ENCODE peak calls at places on chromosome 9, in four cellular contexts. R is transverse colon, B is tibial artery, D is MM.1S. M is an unnamed sample.

GRCh38 chr9:16136961-16137360 is 584.1 kb downstream of the CCDC171 start:
- DNase-seq in R (no peak), B (peak; percentile 54), D (no peak), M (no peak)

GRCh38 chr9:750264-750967 is 91.1 kb upstream of the DMRT1 start:
- DNase-seq in R (peak; percentile 38), B (no peak), D (no peak), M (no peak)

GRCh38 chr9:91915524-91916266 is 34.3 kb downstream of the ROR2 start:
- DNase-seq in R (no peak), B (no peak), D (no peak), M (no peak)

GRCh38 chr9:98584059-98584458 is 124.7 kb downstream of the GABBR2 start:
- DNase-seq in R (no peak), B (no peak), D (no peak), M (no peak)

GRCh38 chr9:124527781-124528180 is 20.6 kb upstream of the NR5A1 start:
- DNase-seq in R (no peak), B (no peak), D (no peak), M (no peak)

GRCh38 chr9:96668868-96669534 is 13.9 kb upstream of the PRXL2C start:
- DNase-seq in R (no peak), B (no peak), D (no peak), M (no peak)

GRCh38 chr9:85515021-85515420 is 226.7 kb downstream of the AGTPBP1 start:
- DNase-seq in R (no peak), B (no peak), D (no peak), M (no peak)

GRCh38 chr9:4086119-4087088 is 213.5 kb downstream of the GLIS3 start:
- DNase-seq in R (no peak), B (no peak), D (no peak), M (no peak)

GRCh38 chr9:110180713-110181434 is 27.1 kb downstream of the C9orf152 start:
- DNase-seq in R (no peak), B (peak; percentile 50), D (peak; percentile 67), M (no peak)

GRCh38 chr9:108634164-108634563 is 221.6 kb downstream of the ACTL7B start:
- DNase-seq in R (peak; percentile 57), B (no peak), D (no peak), M (no peak)

GRCh38 chr9:121376214-121376830 is 6.3 kb upstream of the STOM start:
- DNase-seq in R (no peak), B (no peak), D (no peak), M (no peak)

GRCh38 chr9:89171693-89172092 is 6.9 kb downstream of the SHC3 start:
- DNase-seq in R (no peak), B (no peak), D (no peak), M (peak; percentile 35)

GRCh38 chr9:109342878-109343277 is 22.0 kb upstream of the EPB41L4B start:
- DNase-seq in R (no peak), B (no peak), D (no peak), M (no peak)

GRCh38 chr9:113918697-113919390 is 42.7 kb downstream of the ZNF618 start:
- DNase-seq in R (no peak), B (no peak), D (no peak), M (no peak)
- H3K27ac ChIP-seq in R (no peak overlapping the region), B (peak overlapping the region; percentile 44), D (no peak overlapping the region), M (no peak overlapping the region)

GRCh38 chr9:116701940-116702642 is 15.0 kb downstream of the TRIM32 start:
- DNase-seq in R (no peak), B (no peak), D (no peak), M (no peak)
- H3K4me3 ChIP-seq in R (no peak overlapping the region), B (no peak overlapping the region), D (no peak overlapping the region), M (no peak overlapping the region)

DNA sequence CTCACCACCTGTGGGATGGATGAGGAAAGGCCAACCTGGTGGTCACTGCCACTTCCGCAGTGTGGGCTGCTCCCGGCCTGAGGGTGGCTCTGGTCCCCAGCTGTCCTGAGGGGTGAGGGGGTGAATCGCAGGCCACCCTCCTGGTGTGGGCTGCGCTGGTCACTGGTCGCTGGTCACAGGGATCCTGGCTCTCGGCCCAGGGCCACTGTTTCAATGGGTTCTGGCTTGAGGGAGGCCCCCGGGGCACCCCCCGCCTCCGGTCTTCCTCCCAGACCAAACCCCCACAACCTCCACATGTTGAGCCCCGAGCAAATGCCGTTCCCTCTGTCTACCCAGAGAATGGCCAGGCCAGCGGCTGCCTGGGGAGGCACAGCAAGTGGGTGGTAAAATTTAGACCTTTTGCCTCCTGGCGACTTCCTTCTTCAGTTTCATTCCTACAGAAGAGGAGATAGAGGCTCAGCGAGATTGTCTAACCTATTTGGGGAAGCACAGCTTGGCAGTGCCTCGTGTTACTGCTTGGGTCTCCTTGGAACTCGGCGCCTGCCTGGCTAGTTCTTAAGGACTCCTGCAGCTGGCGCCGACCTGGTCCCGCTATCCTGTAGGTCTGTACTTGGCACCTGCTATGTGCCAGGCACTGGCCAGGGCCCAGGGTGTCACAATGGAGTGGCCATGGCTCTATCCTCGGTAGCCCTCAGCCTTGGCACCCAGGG is 48.2 kb downstream of the RXRA start:
- DNase-seq in R (no peak), B (peak; percentile 53), D (no peak), M (no peak)
- H3K27ac ChIP-seq in R (peak overlapping the region; percentile 82), B (peak overlapping the region; percentile 75), D (no peak overlapping the region), M (no peak overlapping the region)

DNA sequence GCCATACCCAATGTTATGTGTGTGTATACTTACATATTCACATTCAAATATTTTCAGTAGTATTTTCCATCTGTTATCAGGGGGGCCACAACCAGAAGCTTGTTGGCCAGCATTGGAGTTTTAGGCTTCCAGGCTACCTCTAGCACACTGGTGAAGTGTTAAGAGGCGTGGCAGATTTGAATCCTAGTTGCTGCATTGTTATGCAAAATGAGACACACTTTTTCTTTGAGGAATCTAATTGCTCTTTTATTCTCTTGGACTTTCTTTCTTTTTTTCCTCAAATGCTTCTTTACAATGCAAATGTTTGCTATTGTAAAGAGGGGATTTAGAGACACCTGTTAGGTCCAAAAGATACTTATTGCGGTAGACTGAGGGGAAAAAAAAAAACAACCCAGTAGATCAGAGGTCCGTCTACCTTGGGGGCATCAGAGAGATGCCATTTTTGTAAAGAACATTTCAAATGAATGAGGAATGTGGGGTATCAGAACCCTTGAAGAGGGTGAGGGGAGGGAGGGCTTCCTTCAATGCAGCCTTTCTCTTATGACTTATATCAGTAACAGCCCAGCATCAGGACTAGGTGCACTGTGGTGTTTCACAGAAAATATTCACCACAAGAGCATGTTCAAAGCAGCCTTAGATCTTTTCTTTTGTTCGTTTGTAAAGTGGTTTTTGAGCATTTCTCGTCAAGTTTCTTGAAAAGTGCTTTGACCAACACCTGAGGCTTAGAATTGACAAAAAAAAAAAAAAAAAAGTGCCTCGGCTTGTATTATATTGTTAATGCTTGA is 3.8 kb downstream of the SMARCA2 start:
- DNase-seq in R (no peak), B (no peak), D (no peak), M (peak; percentile 41)
- H3K4me3 ChIP-seq in R (peak overlapping the region; percentile 83), B (peak overlapping the region; percentile 76), D (no peak overlapping the region), M (peak overlapping the region; percentile 78)

DNA sequence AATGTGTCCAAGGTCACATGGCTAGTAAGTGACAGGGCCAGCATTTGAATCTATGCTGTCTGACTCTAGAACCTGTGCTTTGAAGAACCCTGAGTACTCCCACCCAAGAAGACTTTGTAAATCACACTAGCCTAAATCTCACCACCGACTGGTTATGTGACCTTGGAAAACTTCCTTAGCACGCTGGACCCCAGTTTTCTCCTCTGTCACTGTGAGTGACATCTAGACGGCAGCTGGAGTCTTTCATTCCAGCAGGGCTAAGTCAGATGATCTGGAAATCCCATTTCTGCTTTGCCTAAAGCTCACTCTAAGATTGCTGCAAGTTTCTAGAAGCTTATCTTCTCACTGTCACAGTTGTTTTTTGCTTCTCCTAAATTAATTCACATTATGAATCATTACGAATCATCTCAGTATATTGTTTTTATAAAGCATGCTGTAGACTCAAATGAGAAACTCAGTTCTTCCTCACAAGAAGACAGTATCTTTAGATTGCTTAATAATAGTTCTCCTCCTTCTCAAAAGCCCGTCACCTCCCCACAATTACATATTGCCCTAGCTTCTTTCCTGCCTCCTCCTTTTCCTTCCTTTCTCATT is 17.0 kb downstream of the ALDOB start:
- DNase-seq in R (no peak), B (no peak), D (no peak), M (no peak)
- H3K27ac ChIP-seq in R (no peak overlapping the region), B (no peak overlapping the region), D (no peak overlapping the region), M (no peak overlapping the region)

M was measured in CD8-positive, alpha-beta T cell.